ENCODE peak calls at places on chromosomes 11 and 22, in five cellular contexts. T, Y, W, B and Q are unnamed samples.

GRCh38 chr22:16563555-16564520 is 28.8 kb downstream of the CCT8L2 start:
- DNase-seq in T (no peak), Y (no peak), W (no peak), B (no peak), Q (no peak)

GRCh38 chr11:72826942-72827480 is 12.8 kb downstream of the ATG16L2 start:
- DNase-seq in T (no peak), Y (no peak), W (no peak), B (no peak), Q (no peak)

GRCh38 chr11:9943346-9944110 is 279.7 kb downstream of the SWAP70 start:
- DNase-seq in T (no peak), Y (no peak), W (no peak), B (no peak), Q (no peak)

GRCh38 chr22:49785841-49786451 is 41.7 kb downstream of the BRD1 start:
- DNase-seq in T (no peak), Y (no peak), W (no peak), B (no peak), Q (no peak)

GRCh38 chr11:45930951-45931563 is 8.6 kb downstream of the LARGE2 start:
- DNase-seq in T (no peak), Y (no peak), W (no peak), B (no peak), Q (no peak)

GRCh38 chr11:58028687-58029411 is 1.9 kb upstream of the OR6Q1 start:
- DNase-seq in T (no peak), Y (no peak), W (no peak), B (no peak), Q (no peak)

GRCh38 chr22:44929348-44930015 is 80.3 kb downstream of the PHF21B start:
- DNase-seq in T (no peak), Y (no peak), W (no peak), B (no peak), Q (no peak)

GRCh38 chr11:111730031-111730430 is 36.2 kb downstream of the PPP2R1B start:
- DNase-seq in T (no peak), Y (no peak), W (no peak), B (no peak), Q (no peak)

GRCh38 chr11:126115253-126115540 is 52.5 kb upstream of the CDON start:
- DNase-seq in T (no peak), Y (no peak), W (peak; percentile 52), B (no peak), Q (no peak)

GRCh38 chr22:39502109-39502788 is at the start of gene MIEF1:
- DNase-seq in T (peak; percentile 83), Y (peak; percentile 78), W (peak; percentile 97), B (peak; percentile 89), Q (peak; percentile 98)

GRCh38 chr11:108592591-108593213 is 866 bp downstream of the EXPH5 start:
- DNase-seq in T (peak; percentile 32), Y (peak; percentile 30), W (peak; percentile 31), B (no peak), Q (peak; percentile 67)

GRCh38 chr11:30753994-30754393 is 167.8 kb upstream of the MPPED2 start:
- DNase-seq in T (no peak), Y (no peak), W (no peak), B (no peak), Q (no peak)

GRCh38 chr11:131495417-131495816 is 125.0 kb downstream of the NTM start:
- DNase-seq in T (no peak), Y (no peak), W (peak; percentile 35), B (no peak), Q (no peak)

GRCh38 chr22:39317084-39317755 is 2.2 kb downstream of the RPL3 start:
- DNase-seq in T (peak; percentile 21), Y (no peak), W (no peak), B (no peak), Q (no peak)

GRCh38 chr11:15006139-15006759 is 34.1 kb upstream of the CALCA start:
- DNase-seq in T (peak; percentile 48), Y (peak; percentile 38), W (no peak), B (peak; percentile 13), Q (no peak)

GRCh38 chr11:87097582-87097981 is 59.8 kb downstream of the TMEM135 start:
- DNase-seq in T (peak; percentile 36), Y (peak; percentile 33), W (no peak), B (peak; percentile 35), Q (peak; percentile 56)

GRCh38 chr11:66976048-66976467 is 954 bp downstream of the C11orf86 start:
- DNase-seq in T (no peak), Y (no peak), W (no peak), B (peak; percentile 72), Q (no peak)

GRCh38 chr22:49553518-49554295 is 274.0 kb downstream of the BRD1 start:
- DNase-seq in T (no peak), Y (no peak), W (no peak), B (no peak), Q (no peak)

GRCh38 chr11:14054708-14055107 is 92.2 kb downstream of the SPON1 start:
- DNase-seq in T (no peak), Y (no peak), W (peak; percentile 63), B (no peak), Q (no peak)

GRCh38 chr22:19750666-19751490 is 9.7 kb upstream of the TBX1 start:
- DNase-seq in T (no peak), Y (no peak), W (no peak), B (no peak), Q (no peak)

GRCh38 chr11:6111635-6112034 is 4.2 kb downstream of the OR56B4 start:
- DNase-seq in T (no peak), Y (no peak), W (no peak), B (no peak), Q (no peak)

GRCh38 chr11:69158301-69159152 is 2.8 kb downstream of the SMIM38 start:
- DNase-seq in T (no peak), Y (no peak), W (no peak), B (no peak), Q (no peak)

GRCh38 chr11:69162505-69162904 is 6.8 kb downstream of the SMIM38 start:
- DNase-seq in T (no peak), Y (no peak), W (no peak), B (no peak), Q (no peak)

GRCh38 chr11:69160296-69161116 is 4.8 kb downstream of the SMIM38 start:
- DNase-seq in T (no peak), Y (no peak), W (no peak), B (no peak), Q (no peak)

GRCh38 chr11:69159153-69159850 is 3.6 kb downstream of the SMIM38 start:
- DNase-seq in T (no peak), Y (no peak), W (no peak), B (no peak), Q (no peak)

GRCh38 chr11:69161117-69161407 is 5.3 kb downstream of the SMIM38 start:
- DNase-seq in T (no peak), Y (no peak), W (no peak), B (no peak), Q (no peak)
- H3K36me3 ChIP-seq in T (no peaks in the 10 kb centered on the region), Y (no peaks in the 10 kb centered on the region), W (no peaks in the 10 kb centered on the region), B (no peaks in the 10 kb centered on the region), Q (no peaks in the 10 kb centered on the region)

GRCh38 chr11:114610984-114611944 is 15.7 kb upstream of the NXPE4 start:
- DNase-seq in T (no peak), Y (no peak), W (no peak), B (no peak), Q (no peak)
- H3K36me3 ChIP-seq in T (no peaks in the 10 kb centered on the region), Y (no peaks in the 10 kb centered on the region), W (no peaks in the 10 kb centered on the region), B (no peaks in the 10 kb centered on the region), Q (no peaks in the 10 kb centered on the region)

GRCh38 chr22:41147722-41148121 is 55.3 kb downstream of the EP300 start:
- DNase-seq in T (no peak), Y (no peak), W (no peak), B (no peak), Q (no peak)

DNA sequence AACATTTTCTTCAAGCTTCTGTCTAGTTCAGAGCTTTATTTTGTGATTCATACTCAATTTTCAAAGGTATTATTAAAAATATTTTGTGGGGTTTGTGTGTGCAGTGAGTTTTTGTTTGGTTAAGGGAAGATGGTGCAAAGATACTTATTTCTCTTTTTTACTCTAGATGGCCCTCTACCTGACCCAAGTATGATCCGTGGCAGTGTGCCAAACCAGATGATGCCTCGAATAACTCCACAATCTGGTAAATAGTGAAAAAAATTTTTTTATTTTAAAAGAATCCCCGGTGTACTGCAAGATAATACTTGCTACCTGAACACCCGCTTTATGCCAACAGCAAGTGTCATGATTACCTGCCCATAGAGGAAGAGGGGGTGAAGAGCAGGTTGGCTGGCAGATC is 54.2 kb downstream of the EP300 start:
- DNase-seq in T (no peak), Y (no peak), W (no peak), B (no peak), Q (no peak)
- H3K36me3 ChIP-seq in T (peaks cover 76% of the 10 kb centered on the region), Y (peaks cover 41% of the 10 kb centered on the region), W (no peaks in the 10 kb centered on the region), B (peaks cover 80% of the 10 kb centered on the region), Q (peaks cover 92% of the 10 kb centered on the region)

GRCh38 chr11:34278708-34279297 is 79.0 kb downstream of the ABTB2 start:
- DNase-seq in T (no peak), Y (no peak), W (no peak), B (no peak), Q (no peak)
- H3K36me3 ChIP-seq in T (no peaks in the 10 kb centered on the region), Y (no peaks in the 10 kb centered on the region), W (no peaks in the 10 kb centered on the region), B (peaks cover 3% of the 10 kb centered on the region), Q (no peaks in the 10 kb centered on the region)

GRCh38 chr11:3231550-3231850 is 717 bp downstream of the MRGPRE start:
- DNase-seq in T (no peak), Y (no peak), W (no peak), B (no peak), Q (no peak)

GRCh38 chr11:3230636-3231549 is 1.3 kb downstream of the MRGPRE start:
- DNase-seq in T (no peak), Y (no peak), W (no peak), B (no peak), Q (no peak)

GRCh38 chr11:3231851-3232744 is at the start of gene MRGPRE:
- DNase-seq in T (no peak), Y (no peak), W (peak; percentile 54), B (no peak), Q (no peak)

GRCh38 chr11:3234846-3235245 is 2.6 kb upstream of the MRGPRE start:
- DNase-seq in T (no peak), Y (no peak), W (no peak), B (no peak), Q (no peak)

GRCh38 chr11:3232956-3233355 is 739 bp upstream of the MRGPRE start:
- DNase-seq in T (no peak), Y (no peak), W (no peak), B (no peak), Q (no peak)
- H3K36me3 ChIP-seq in T (no peaks in the 10 kb centered on the region), Y (no peaks in the 10 kb centered on the region), W (no peaks in the 10 kb centered on the region), B (no peaks in the 10 kb centered on the region), Q (no peaks in the 10 kb centered on the region)

GRCh38 chr11:65652511-65653228 is 10.0 kb downstream of the RELA start:
- DNase-seq in T (peak; percentile 97), Y (peak; percentile 95), W (peak; percentile 97), B (peak; percentile 82), Q (peak; percentile 75)

GRCh38 chr11:65654375-65655349 is 8.1 kb downstream of the RELA start:
- DNase-seq in T (no peak), Y (no peak), W (peak; percentile 20), B (no peak), Q (no peak)

GRCh38 chr11:65655570-65656332 is 7.0 kb downstream of the RELA start:
- DNase-seq in T (no peak), Y (no peak), W (no peak), B (no peak), Q (no peak)

GRCh38 chr11:65651589-65652510 is 10.9 kb downstream of the RELA start:
- DNase-seq in T (no peak), Y (no peak), W (peak; percentile 36), B (no peak), Q (no peak)

GRCh38 chr11:65653229-65654225 is 9.2 kb downstream of the RELA start:
- DNase-seq in T (no peak), Y (no peak), W (no peak), B (no peak), Q (no peak)
- H3K36me3 ChIP-seq in T (peaks cover 66% of the 10 kb centered on the region), Y (peaks cover 31% of the 10 kb centered on the region), W (no peaks in the 10 kb centered on the region), B (peaks cover 83% of the 10 kb centered on the region), Q (peaks cover 45% of the 10 kb centered on the region)